ENCODE peak calls at places on chromosomes 6 and 20, in ten cellular contexts. K, H, I, F, D, P, Q, X, G and M are unnamed samples.

GRCh38 chr6:107390056-107390455 is 69.3 kb downstream of the PDSS2 start:
- DNase-seq in K (no peak), H (no peak), I (no peak), F (no peak), D (no peak), P (no peak), Q (no peak), X (no peak), G (no peak), M (no peak)

GRCh38 chr6:167589615-167589940 is 237.1 kb upstream of the AFDN start:
- DNase-seq in K (no peak), H (no peak), I (no peak), F (no peak), D (no peak), P (no peak), Q (no peak), X (no peak), G (no peak), M (no peak)

GRCh38 chr6:132812255-132812732 is 2.1 kb upstream of the RPS12 start:
- DNase-seq in K (no peak), H (no peak), I (no peak), F (no peak), D (peak), P (no peak), Q (no peak), X (peak), G (peak), M (no peak)

GRCh38 chr6:122702846-122703245 is 76.7 kb upstream of the FABP7 start:
- DNase-seq in K (no peak), H (no peak), I (no peak), F (no peak), D (no peak), P (no peak), Q (no peak), X (no peak), G (peak), M (no peak)

GRCh38 chr6:84255641-84256040 is 28.2 kb upstream of the CEP162 start:
- DNase-seq in K (no peak), H (no peak), I (no peak), F (no peak), D (no peak), P (no peak), Q (no peak), X (no peak), G (no peak), M (no peak)

GRCh38 chr6:55617272-55617671 is 38.3 kb upstream of the HMGCLL1 start:
- DNase-seq in K (no peak), H (no peak), I (peak), F (peak), D (no peak), P (no peak), Q (no peak), X (no peak), G (peak), M (no peak)

GRCh38 chr6:143064996-143065683 is 4.5 kb downstream of the AIG1 start:
- DNase-seq in K (no peak), H (no peak), I (no peak), F (no peak), D (no peak), P (no peak), Q (no peak), X (no peak), G (no peak), M (no peak)

GRCh38 chr20:2387180-2387577 is 6.5 kb downstream of the TGM6 start:
- DNase-seq in K (no peak), H (no peak), I (peak), F (no peak), D (no peak), P (peak), Q (no peak), X (no peak), G (peak), M (no peak)